ENCODE peak calls at places on chromosomes 11 and 22, in seven cellular contexts. F is progenitor cell of endocrine pancreas, C is pancreas, E is NCI-H460, W is fibroblast of villous mesenchyme, H is hypothalamus, N is fibroblast of lung. A is an unnamed sample.

GRCh38 chr11:118002541-118003019 is 16.4 kb downstream of the IL10RA start:
- DNase-seq in F (no peak), C (peak), E (no peak), W (peak), H (no peak), N (no peak), A (peak)

GRCh38 chr11:7536102-7536501 is 22.3 kb downstream of the PPFIBP2 start:
- DNase-seq in F (no peak), C (no peak), E (no peak), W (no peak), H (no peak), N (no peak), A (no peak)

GRCh38 chr11:126914941-126915340 is 85.6 kb downstream of the KIRREL3 start:
- DNase-seq in F (no peak), C (no peak), E (no peak), W (peak), H (no peak), N (peak), A (no peak)

GRCh38 chr11:93192163-93192562 is 5.6 kb downstream of the SLC36A4 start:
- DNase-seq in F (no peak), C (no peak), E (no peak), W (peak), H (no peak), N (no peak), A (no peak)

GRCh38 chr22:24380220-24381218 is 46.9 kb upstream of the ADORA2A start:
- DNase-seq in F (no peak), C (no peak), E (no peak), W (no peak), H (no peak), N (no peak), A (no peak)

GRCh38 chr11:14812776-14813175 is 79.3 kb downstream of the CYP2R1 start:
- DNase-seq in F (no peak), C (no peak), E (no peak), W (no peak), H (no peak), N (no peak), A (no peak)

GRCh38 chr11:101127348-101127698 is 2.3 kb downstream of the PGR start:
- DNase-seq in F (peak), C (peak), E (no peak), W (peak), H (no peak), N (no peak), A (peak)

GRCh38 chr22:49228431-49229037 is 599.1 kb downstream of the BRD1 start:
- DNase-seq in F (no peak), C (no peak), E (no peak), W (no peak), H (no peak), N (no peak), A (no peak)

GRCh38 chr11:61922539-61922938 is 5.2 kb upstream of the RAB3IL1 start:
- DNase-seq in F (peak), C (no peak), E (no peak), W (peak), H (no peak), N (peak), A (peak)

GRCh38 chr11:119626910-119627305 is 102.1 kb downstream of the NECTIN1 start:
- DNase-seq in F (no peak), C (no peak), E (no peak), W (no peak), H (no peak), N (no peak), A (no peak)

GRCh38 chr11:57792870-57793269 is 31.3 kb downstream of the CTNND1 start:
- DNase-seq in F (no peak), C (no peak), E (no peak), W (no peak), H (no peak), N (no peak), A (no peak)

GRCh38 chr11:14973621-14974020 is 1.5 kb upstream of the CALCA start:
- DNase-seq in F (peak), C (no peak), E (no peak), W (no peak), H (no peak), N (peak), A (no peak)

GRCh38 chr22:44289429-44290171 is 23.2 kb downstream of the SHISAL1 start:
- DNase-seq in F (no peak), C (no peak), E (no peak), W (peak), H (no peak), N (peak), A (no peak)

GRCh38 chr11:18696638-18697225 is 1.8 kb upstream of the TMEM86A start:
- DNase-seq in F (no peak), C (no peak), E (no peak), W (no peak), H (no peak), N (peak), A (no peak)

GRCh38 chr22:46064236-46064965 is 85.9 kb upstream of the PPARA start:
- DNase-seq in F (no peak), C (peak), E (no peak), W (peak), H (no peak), N (peak), A (peak)

GRCh38 chr11:65382804-65383368 is 440 bp upstream of the SLC25A45 start:
- DNase-seq in F (no peak), C (peak), E (peak), W (no peak), H (no peak), N (no peak), A (peak)

GRCh38 chr11:131987703-131988102 is 617.3 kb downstream of the NTM start:
- DNase-seq in F (no peak), C (no peak), E (no peak), W (no peak), H (no peak), N (no peak), A (no peak)

GRCh38 chr22:46339956-46340355 is 4.4 kb downstream of the TRMU start:
- DNase-seq in F (no peak), C (no peak), E (no peak), W (no peak), H (no peak), N (no peak), A (peak)

GRCh38 chr11:119081682-119082081 is 3.0 kb upstream of the HMBS start:
- DNase-seq in F (no peak), C (no peak), E (no peak), W (no peak), H (peak), N (no peak), A (no peak)

GRCh38 chr22:41762980-41763779 is 37.3 kb upstream of the CCDC134 start:
- DNase-seq in F (peak), C (no peak), E (no peak), W (peak), H (no peak), N (no peak), A (no peak)